ENCODE peak calls at places on chromosome 20, in four cellular contexts. One of them, this sample, is unnamed.

GRCh38 chr20:25553819-25554296 is 31.5 kb downstream of the NINL start:
- DNase-seq in HepG2: peak
- DNase-seq in GM12878: no peak
- DNase-seq in K562: no peak
- DNase-seq in this sample: no peak

GRCh38 chr20:35598476-35598875 is 17.2 kb upstream of the SPAG4 start:
- DNase-seq in GM12878: no peak
- DNase-seq in HepG2: no peak
- DNase-seq in K562: no peak
- DNase-seq in this sample: no peak

GRCh38 chr20:21262812-21263211 is 40.3 kb upstream of the XRN2 start:
- DNase-seq in K562: no peak
- DNase-seq in GM12878: no peak
- DNase-seq in HepG2: no peak
- DNase-seq in this sample: no peak

GRCh38 chr20:12012241-12013222 is 94.8 kb downstream of the BTBD3 start:
- DNase-seq in GM12878: peak
- DNase-seq in K562: peak
- DNase-seq in HepG2: peak
- DNase-seq in this sample: peak

GRCh38 chr20:56200456-56200855 is 48.1 kb upstream of the MC3R start:
- DNase-seq in HepG2: peak
- DNase-seq in GM12878: no peak
- DNase-seq in K562: peak
- DNase-seq in this sample: no peak

GRCh38 chr20:58408603-58409246 is 19.7 kb downstream of the VAPB start:
- DNase-seq in HepG2: peak
- DNase-seq in GM12878: no peak
- DNase-seq in K562: no peak
- DNase-seq in this sample: no peak

GRCh38 chr20:24702501-24703283 is 233.3 kb downstream of the SYNDIG1 start:
- DNase-seq in GM12878: no peak
- DNase-seq in K562: no peak
- DNase-seq in HepG2: no peak
- DNase-seq in this sample: no peak

GRCh38 chr20:44810391-44811149 is at the start of gene RIMS4:
- DNase-seq in K562: no peak
- DNase-seq in GM12878: no peak
- DNase-seq in HepG2: no peak
- DNase-seq in this sample: peak

GRCh38 chr20:19552144-19552895 is 205.7 kb upstream of the RIN2 start:
- DNase-seq in K562: no peak
- DNase-seq in GM12878: no peak
- DNase-seq in HepG2: peak
- DNase-seq in this sample: peak

GRCh38 chr20:59138114-59138602 is 25.5 kb upstream of the ZNF831 start:
- DNase-seq in GM12878: no peak
- DNase-seq in K562: no peak
- DNase-seq in HepG2: no peak
- DNase-seq in this sample: no peak

GRCh38 chr20:20489054-20489453 is 121.2 kb downstream of the INSM1 start:
- DNase-seq in GM12878: peak
- DNase-seq in K562: no peak
- DNase-seq in HepG2: no peak
- DNase-seq in this sample: no peak

GRCh38 chr20:17614176-17614811 is 44.4 kb downstream of the DSTN start:
- DNase-seq in K562: no peak
- DNase-seq in GM12878: no peak
- DNase-seq in HepG2: no peak
- DNase-seq in this sample: no peak

GRCh38 chr20:5691918-5692618 is 58.1 kb upstream of the SHLD1 start:
- DNase-seq in HepG2: peak
- DNase-seq in K562: no peak
- DNase-seq in GM12878: peak
- DNase-seq in this sample: no peak

GRCh38 chr20:3101251-3101650 is 16.7 kb upstream of the AVP start:
- DNase-seq in K562: no peak
- DNase-seq in HepG2: no peak
- DNase-seq in GM12878: no peak
- DNase-seq in this sample: no peak

GRCh38 chr20:63773571-63774347 is 34.2 kb downstream of the SLC2A4RG start:
- DNase-seq in HepG2: no peak
- DNase-seq in K562: no peak
- DNase-seq in GM12878: no peak
- DNase-seq in this sample: no peak

GRCh38 chr20:43123180-43123579 is 66.5 kb downstream of the PTPRT start:
- DNase-seq in HepG2: no peak
- DNase-seq in K562: no peak
- DNase-seq in GM12878: no peak
- DNase-seq in this sample: no peak

GRCh38 chr20:46400828-46401477 is 5.5 kb downstream of the ELMO2 start:
- DNase-seq in HepG2: no peak
- DNase-seq in K562: peak
- DNase-seq in GM12878: no peak
- DNase-seq in this sample: no peak

GRCh38 chr20:3728354-3728753 is 4.1 kb upstream of the HSPA12B start:
- DNase-seq in GM12878: no peak
- DNase-seq in K562: no peak
- DNase-seq in HepG2: no peak
- DNase-seq in this sample: no peak

GRCh38 chr20:44738779-44739477 is 6.7 kb upstream of the KCNK15 start:
- DNase-seq in K562: peak
- DNase-seq in HepG2: peak
- DNase-seq in GM12878: peak
- DNase-seq in this sample: peak

GRCh38 chr20:31943052-31943471 is 8.8 kb downstream of the PDRG1 start:
- DNase-seq in K562: no peak
- DNase-seq in GM12878: no peak
- DNase-seq in HepG2: no peak
- DNase-seq in this sample: no peak

GRCh38 chr20:44302026-44302669 is 8.9 kb downstream of the FITM2 start:
- DNase-seq in GM12878: no peak
- DNase-seq in HepG2: peak
- DNase-seq in K562: no peak
- DNase-seq in this sample: no peak

GRCh38 chr20:62451156-62451767 is 23.9 kb upstream of the RBBP8NL start:
- DNase-seq in GM12878: no peak
- DNase-seq in HepG2: no peak
- DNase-seq in K562: no peak
- DNase-seq in this sample: no peak

GRCh38 chr20:47535088-47535487 is 33.4 kb downstream of the NCOA3 start:
- DNase-seq in GM12878: no peak
- DNase-seq in K562: no peak
- DNase-seq in HepG2: peak
- DNase-seq in this sample: peak

GRCh38 chr20:6768228-6769185 is 1.0 kb downstream of the BMP2 start:
- DNase-seq in GM12878: no peak
- DNase-seq in K562: no peak
- DNase-seq in HepG2: no peak
- DNase-seq in this sample: peak

GRCh38 chr20:56518999-56519398 is 5.5 kb upstream of the FAM209A start:
- DNase-seq in GM12878: no peak
- DNase-seq in K562: no peak
- DNase-seq in HepG2: no peak
- DNase-seq in this sample: no peak

GRCh38 chr20:1274485-1275313 is 8.6 kb downstream of the SNPH start:
- DNase-seq in K562: peak
- DNase-seq in GM12878: no peak
- DNase-seq in HepG2: no peak
- DNase-seq in this sample: no peak

GRCh38 chr20:5950271-5951031 is at the start of the genes MCM8 and TRMT6:
- DNase-seq in HepG2: peak
- DNase-seq in K562: peak
- DNase-seq in GM12878: peak
- DNase-seq in this sample: peak

GRCh38 chr20:34873583-34874093 is 982 bp upstream of the GGT7 start:
- DNase-seq in HepG2: no peak
- DNase-seq in K562: no peak
- DNase-seq in GM12878: no peak
- DNase-seq in this sample: no peak

GRCh38 chr20:48781634-48782033 is 46.2 kb downstream of the PREX1 start:
- DNase-seq in GM12878: no peak
- DNase-seq in HepG2: no peak
- DNase-seq in K562: no peak
- DNase-seq in this sample: no peak
- TF ChIP-seq NR2C2 in GM12878: no peak
- TF ChIP-seq NR2C2 in HepG2: no peak
- TF ChIP-seq NR2C2 in K562: no peak
- TF ChIP-seq NR2C2 in this sample: no peak

GRCh38 chr20:38307371-38308046 is 3.6 kb downstream of the BPI start:
- DNase-seq in HepG2: no peak
- DNase-seq in K562: no peak
- DNase-seq in GM12878: no peak
- DNase-seq in this sample: no peak

GRCh38 chr20:38305541-38305940 is 1.6 kb downstream of the BPI start:
- DNase-seq in HepG2: no peak
- DNase-seq in K562: no peak
- DNase-seq in GM12878: no peak
- DNase-seq in this sample: no peak

GRCh38 chr20:38303908-38304379 is at the start of gene BPI:
- DNase-seq in HepG2: no peak
- DNase-seq in GM12878: no peak
- DNase-seq in K562: no peak
- DNase-seq in this sample: no peak

GRCh38 chr20:38302721-38303120 is 1.2 kb upstream of the BPI start:
- DNase-seq in HepG2: no peak
- DNase-seq in GM12878: no peak
- DNase-seq in K562: peak
- DNase-seq in this sample: peak

GRCh38 chr20:38304845-38305447 is 990 bp downstream of the BPI start:
- DNase-seq in HepG2: peak
- DNase-seq in GM12878: no peak
- DNase-seq in K562: peak
- DNase-seq in this sample: peak
- TF ChIP-seq MAX in HepG2: no peak
- TF ChIP-seq MAX in GM12878: no peak
- TF ChIP-seq MAX in K562: no peak
- TF ChIP-seq MAX in this sample: no peak

GRCh38 chr20:33688938-33689424 is 2.8 kb upstream of the E2F1 start:
- DNase-seq in GM12878: no peak
- DNase-seq in HepG2: peak
- DNase-seq in K562: peak
- DNase-seq in this sample: no peak

GRCh38 chr20:33687370-33687915 is 1.3 kb upstream of the E2F1 start:
- DNase-seq in HepG2: no peak
- DNase-seq in GM12878: no peak
- DNase-seq in K562: no peak
- DNase-seq in this sample: no peak

GRCh38 chr20:33687993-33688937 is 2.1 kb upstream of the E2F1 start:
- DNase-seq in HepG2: no peak
- DNase-seq in GM12878: no peak
- DNase-seq in K562: no peak
- DNase-seq in this sample: no peak

GRCh38 chr20:33689493-33689892 is 3.3 kb upstream of the E2F1 start:
- DNase-seq in HepG2: no peak
- DNase-seq in GM12878: no peak
- DNase-seq in K562: no peak
- DNase-seq in this sample: no peak

DNA sequence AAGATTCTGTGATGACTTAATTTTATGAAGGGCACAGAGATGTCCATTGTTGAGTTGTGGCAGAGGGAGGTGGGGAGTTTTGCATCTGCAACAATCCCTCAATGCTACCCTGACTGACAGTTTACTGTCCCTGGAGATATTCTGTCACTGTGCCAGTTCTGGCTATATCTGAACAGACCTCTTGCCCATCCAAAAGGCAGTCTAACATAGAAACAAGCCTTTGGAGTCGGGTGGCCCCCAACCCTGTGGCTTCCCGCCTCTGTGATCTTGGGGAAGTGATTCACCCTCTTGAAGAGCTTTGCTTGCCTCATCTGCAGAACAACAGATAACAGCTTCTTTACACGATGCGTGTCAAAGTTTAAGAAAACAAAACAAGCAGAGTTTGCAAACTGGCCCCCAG is 3.8 kb upstream of the E2F1 start:
- DNase-seq in K562: peak
- DNase-seq in GM12878: no peak
- DNase-seq in HepG2: peak
- DNase-seq in this sample: no peak
- TF ChIP-seq NR2C2 in K562: peak
- TF ChIP-seq NR2C2 in GM12878: no peak
- TF ChIP-seq NR2C2 in HepG2: no peak
- TF ChIP-seq NR2C2 in this sample: no peak

GRCh38 chr20:50369225-50370035 is 140.8 kb upstream of the PTPN1 start:
- DNase-seq in GM12878: no peak
- DNase-seq in HepG2: peak
- DNase-seq in K562: no peak
- DNase-seq in this sample: no peak
- TF ChIP-seq MAX in GM12878: no peak
- TF ChIP-seq MAX in HepG2: peak
- TF ChIP-seq MAX in K562: no peak
- TF ChIP-seq MAX in this sample: no peak

GRCh38 chr20:9331707-9332435 is 182.5 kb upstream of the LAMP5 start:
- DNase-seq in K562: no peak
- DNase-seq in GM12878: no peak
- DNase-seq in HepG2: no peak
- DNase-seq in this sample: no peak
- TF ChIP-seq NR2C2 in K562: no peak
- TF ChIP-seq NR2C2 in GM12878: no peak
- TF ChIP-seq NR2C2 in HepG2: no peak
- TF ChIP-seq NR2C2 in this sample: no peak

DNA sequence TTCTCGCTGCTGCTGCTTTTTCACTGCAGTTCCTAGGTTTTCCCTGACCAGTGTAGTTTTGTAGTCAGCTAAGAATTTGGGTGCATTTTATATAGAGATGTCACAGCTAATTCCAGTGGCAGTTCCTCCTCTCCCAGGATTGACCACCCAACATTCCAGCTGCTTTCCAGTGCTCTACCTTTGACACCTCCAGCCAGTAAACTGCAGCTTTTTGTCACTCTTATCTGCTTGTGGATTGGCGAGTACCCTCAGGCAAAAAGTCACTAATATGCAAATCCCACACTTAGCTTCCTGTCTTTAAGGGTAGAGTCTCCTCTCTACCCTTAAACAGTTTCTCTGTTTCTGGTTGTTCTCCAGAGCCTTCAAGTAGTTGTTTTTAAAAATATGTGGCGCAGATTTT is 146.9 kb upstream of the KCNG1 start:
- DNase-seq in GM12878: no peak
- DNase-seq in K562: no peak
- DNase-seq in HepG2: no peak
- DNase-seq in this sample: no peak
- TF ChIP-seq MAX in GM12878: no peak
- TF ChIP-seq MAX in K562: no peak
- TF ChIP-seq MAX in HepG2: no peak
- TF ChIP-seq MAX in this sample: no peak

GRCh38 chr20:36818185-36818584 is 44.6 kb upstream of the DSN1 start:
- DNase-seq in HepG2: no peak
- DNase-seq in K562: no peak
- DNase-seq in GM12878: no peak
- DNase-seq in this sample: no peak

GRCh38 chr20:36818831-36819230 is 45.3 kb upstream of the DSN1 start:
- DNase-seq in K562: no peak
- DNase-seq in GM12878: no peak
- DNase-seq in HepG2: no peak
- DNase-seq in this sample: no peak

GRCh38 chr20:36820928-36821327 is 47.4 kb upstream of the DSN1 start:
- DNase-seq in GM12878: no peak
- DNase-seq in K562: no peak
- DNase-seq in HepG2: no peak
- DNase-seq in this sample: no peak

GRCh38 chr20:36819662-36820061 is 46.1 kb upstream of the DSN1 start:
- DNase-seq in K562: no peak
- DNase-seq in GM12878: no peak
- DNase-seq in HepG2: no peak
- DNase-seq in this sample: no peak

GRCh38 chr20:36820073-36820472 is 46.5 kb upstream of the DSN1 start:
- DNase-seq in K562: no peak
- DNase-seq in HepG2: no peak
- DNase-seq in GM12878: no peak
- DNase-seq in this sample: no peak
- TF ChIP-seq NR2C2 in K562: no peak
- TF ChIP-seq NR2C2 in HepG2: no peak
- TF ChIP-seq NR2C2 in GM12878: no peak
- TF ChIP-seq NR2C2 in this sample: no peak